ENCODE peak calls at places on chromosome 18, in six cellular contexts. D is EL; L is activated CD8-positive, alpha-beta memory T cell treated with anti-CD3 and anti-CD28 coated beads for 24 hours; O is stimulated activated CD8-positive, alpha-beta memory T cell treated with anti-CD3 and anti-CD28 coated beads, Interleukin-15, amount 100 ng/mL, for 1 hour; A is GM23338; K is GM19239. Y is an unnamed sample.

GRCh38 chr18:2893676-2894075 is 46.9 kb downstream of the EMILIN2 start:
- DNase-seq in D (no peak), L (no peak), O (no peak), A (no peak), K (no peak), Y (no peak)

GRCh38 chr18:74013955-74014354 is 133.7 kb downstream of the FBXO15 start:
- DNase-seq in D (peak; percentile 54), L (no peak), O (no peak), A (no peak), K (no peak), Y (no peak)

GRCh38 chr18:57077786-57078552 is 68.9 kb upstream of the BOD1L2 start:
- DNase-seq in D (no peak), L (peak; percentile 76), O (no peak), A (no peak), K (peak; percentile 52), Y (no peak)

GRCh38 chr18:50138181-50139064 is 56.5 kb downstream of the MYO5B start:
- DNase-seq in D (no peak), L (no peak), O (no peak), A (no peak), K (no peak), Y (no peak)

GRCh38 chr18:68803371-68803770 is 5.5 kb downstream of the CCDC102B start:
- DNase-seq in D (peak; percentile 74), L (no peak), O (no peak), A (no peak), K (no peak), Y (no peak)

GRCh38 chr18:26233208-26233607 is 7.0 kb downstream of the TAF4B start:
- DNase-seq in D (no peak), L (no peak), O (no peak), A (peak; percentile 33), K (no peak), Y (no peak)

GRCh38 chr18:59669872-59670657 is 27.2 kb downstream of the CCBE1 start:
- DNase-seq in D (no peak), L (no peak), O (no peak), A (no peak), K (no peak), Y (no peak)

GRCh38 chr18:25465152-25465790 is 113.3 kb upstream of the ZNF521 start:
- DNase-seq in D (no peak), L (no peak), O (no peak), A (no peak), K (no peak), Y (no peak)

GRCh38 chr18:31685097-31686082 is 1.0 kb upstream of the B4GALT6 start:
- DNase-seq in D (peak; percentile 22), L (peak; percentile 72), O (no peak), A (peak; percentile 88), K (peak; percentile 78), Y (no peak)

GRCh38 chr18:70371085-70371735 is 82.4 kb downstream of the SOCS6 start:
- DNase-seq in D (no peak), L (no peak), O (no peak), A (no peak), K (no peak), Y (no peak)